ENCODE peak calls at places on chromosomes 1 and 21, in four cellular contexts. H, I, Z and W are unnamed samples.

GRCh38 chr21:20451051-20451450 is 547.2 kb upstream of the NCAM2 start:
- DNase-seq in H (no peak), I (no peak), Z (no peak), W (no peak)

GRCh38 chr21:44454747-44455523 is at the start of gene LRRC3:
- DNase-seq in H (peak), I (peak), Z (peak), W (peak)

GRCh38 chr1:93607814-93608187 is 73.8 kb downstream of the BCAR3 start:
- DNase-seq in H (no peak), I (no peak), Z (peak), W (peak)

GRCh38 chr1:53091841-53092645 is 30.0 kb downstream of the PODN start:
- DNase-seq in H (no peak), I (no peak), Z (peak), W (no peak)

GRCh38 chr1:159214149-159214760 is 9.6 kb downstream of the ACKR1 start:
- DNase-seq in H (peak), I (peak), Z (peak), W (no peak)

GRCh38 chr1:93666613-93667384 is 14.8 kb downstream of the BCAR3 start:
- DNase-seq in H (no peak), I (no peak), Z (no peak), W (no peak)

GRCh38 chr1:30902653-30903290 is 5.8 kb downstream of the SDC3 start:
- DNase-seq in H (no peak), I (no peak), Z (no peak), W (no peak)

GRCh38 chr1:155933591-155934096 is 569 bp downstream of the KHDC4 start:
- DNase-seq in H (no peak), I (no peak), Z (no peak), W (no peak)

GRCh38 chr1:108559215-108560142 is at the start of gene EEIG2:
- DNase-seq in H (peak), I (peak), Z (peak), W (peak)

GRCh38 chr1:226420860-226421259 is 13.0 kb upstream of the PARP1 start:
- DNase-seq in H (no peak), I (no peak), Z (no peak), W (no peak)

GRCh38 chr1:201245082-201245481 is 38.2 kb upstream of the PKP1 start:
- DNase-seq in H (no peak), I (no peak), Z (no peak), W (no peak)

GRCh38 chr1:60134706-60135105 is 61.1 kb upstream of the C1orf87 start:
- DNase-seq in H (no peak), I (no peak), Z (no peak), W (no peak)

GRCh38 chr1:113670650-113671049 is 88.6 kb downstream of the PHTF1 start:
- DNase-seq in H (no peak), I (no peak), Z (no peak), W (no peak)

GRCh38 chr1:87335175-87335992 is 6.7 kb downstream of the LMO4 start:
- DNase-seq in H (peak), I (peak), Z (peak), W (peak)

GRCh38 chr1:200488375-200489165 is 78.7 kb upstream of the ZNF281 start:
- DNase-seq in H (peak), I (peak), Z (peak), W (peak)

GRCh38 chr1:28172690-28173150 is 3.8 kb downstream of the PTAFR start:
- DNase-seq in H (peak), I (no peak), Z (no peak), W (peak)

GRCh38 chr1:24893431-24893830 is 36.6 kb downstream of the RUNX3 start:
- DNase-seq in H (no peak), I (no peak), Z (no peak), W (no peak)

GRCh38 chr1:116759636-116760035 is 5.4 kb downstream of the CD2 start:
- DNase-seq in H (no peak), I (no peak), Z (no peak), W (no peak)

GRCh38 chr1:204408074-204408507 is 3.5 kb downstream of the PPP1R15B start:
- DNase-seq in H (no peak), I (no peak), Z (peak), W (no peak)

GRCh38 chr1:200866521-200866920 is 6.3 kb upstream of the GPR25 start:
- DNase-seq in H (no peak), I (no peak), Z (peak), W (peak)

GRCh38 chr21:45265721-45266517 is 21.8 kb downstream of the POFUT2 start:
- DNase-seq in H (no peak), I (no peak), Z (no peak), W (no peak)

GRCh38 chr1:18681423-18681835 is 50.8 kb downstream of the PAX7 start:
- DNase-seq in H (no peak), I (no peak), Z (peak), W (no peak)

GRCh38 chr1:242751941-242752340 is 227.4 kb upstream of the PLD5 start:
- DNase-seq in H (no peak), I (no peak), Z (no peak), W (no peak)

GRCh38 chr1:201603613-201604232 is 64.8 kb downstream of the NAV1 start:
- DNase-seq in H (no peak), I (no peak), Z (peak), W (no peak)

GRCh38 chr1:31579374-31579773 is 3.1 kb downstream of the TINAGL1 start:
- DNase-seq in H (no peak), I (no peak), Z (no peak), W (no peak)

GRCh38 chr21:44087426-44088400 is 19.5 kb upstream of the PWP2 start:
- DNase-seq in H (no peak), I (no peak), Z (no peak), W (no peak)

GRCh38 chr1:157775101-157775870 is 1.6 kb downstream of the FCRL2 start:
- DNase-seq in H (no peak), I (no peak), Z (no peak), W (no peak)